ENCODE peak calls at places on chromosomes 5 and 9, in seven cellular contexts. R is HCT116, X is OCI-LY7, F is MM.1S, Z is neuronal stem cell, A is IMR-90, Y is neural progenitor cell. H is an unnamed sample.

GRCh38 chr9:121745396-121745695 is 93.9 kb downstream of the DAB2IP start:
- DNase-seq in R (no peak), F (no peak), Z (no peak), Y (no peak), A (no peak), X (no peak), H (no peak)

GRCh38 chr9:27297050-27297449 is at the start of gene EQTN:
- DNase-seq in Z (no peak), R (no peak), F (no peak), A (no peak), X (no peak), Y (no peak), H (no peak)

GRCh38 chr9:120936011-120936763 is 9.6 kb upstream of the TRAF1 start:
- DNase-seq in F (peak; percentile 88), R (peak; percentile 83), X (peak; percentile 92), Y (peak; percentile 90), A (peak; percentile 95), Z (peak; percentile 71), H (peak; percentile 98)

GRCh38 chr5:180331647-180331950 is 21.5 kb downstream of the GFPT2 start:
- DNase-seq in Z (peak; percentile 35), R (no peak), X (no peak), F (no peak), A (no peak), Y (peak; percentile 85), H (no peak)

GRCh38 chr9:971901-972511 is 4.4 kb upstream of the DMRT3 start:
- DNase-seq in Z (peak; percentile 76), A (no peak), X (no peak), R (no peak), Y (peak; percentile 92), F (no peak), H (no peak)

GRCh38 chr5:164073013-164073535 is 567.7 kb downstream of the MAT2B start:
- DNase-seq in Y (no peak), X (no peak), R (no peak), F (no peak), Z (no peak), A (peak; percentile 43), H (no peak)

GRCh38 chr5:82512025-82512424 is 233.9 kb upstream of the RPS23 start:
- DNase-seq in F (peak; percentile 64), X (no peak), A (no peak), R (no peak), Z (no peak), Y (no peak), H (no peak)

GRCh38 chr5:107092695-107093094 is 578.0 kb downstream of the EFNA5 start:
- DNase-seq in F (no peak), Y (no peak), R (no peak), Z (no peak), X (no peak), A (no peak), H (no peak)

GRCh38 chr5:146877178-146877681 is 1.3 kb downstream of the PPP2R2B start:
- DNase-seq in Y (no peak), R (no peak), X (no peak), A (no peak), F (peak; percentile 50), Z (no peak), H (no peak)

GRCh38 chr9:76701441-76702031 is 62.7 kb upstream of the PCA3 start:
- DNase-seq in X (no peak), Z (peak; percentile 37), F (no peak), Y (peak; percentile 78), R (no peak), A (no peak), H (no peak)

GRCh38 chr5:149414405-149415244 is 35.5 kb upstream of the IL17B start:
- DNase-seq in Y (no peak), F (no peak), R (no peak), A (peak; percentile 79), Z (no peak), X (no peak), H (no peak)

GRCh38 chr5:59354811-59355210 is 538.7 kb downstream of the PDE4D start:
- DNase-seq in X (no peak), R (no peak), A (no peak), Y (no peak), F (no peak), Z (no peak), H (no peak)
- H3K4me3 ChIP-seq in X (no peak overlapping the region), R (no peak overlapping the region), A (no peak overlapping the region), Y (no peak overlapping the region), F (no peak overlapping the region), Z (no peak overlapping the region), H (no peak overlapping the region)

DNA sequence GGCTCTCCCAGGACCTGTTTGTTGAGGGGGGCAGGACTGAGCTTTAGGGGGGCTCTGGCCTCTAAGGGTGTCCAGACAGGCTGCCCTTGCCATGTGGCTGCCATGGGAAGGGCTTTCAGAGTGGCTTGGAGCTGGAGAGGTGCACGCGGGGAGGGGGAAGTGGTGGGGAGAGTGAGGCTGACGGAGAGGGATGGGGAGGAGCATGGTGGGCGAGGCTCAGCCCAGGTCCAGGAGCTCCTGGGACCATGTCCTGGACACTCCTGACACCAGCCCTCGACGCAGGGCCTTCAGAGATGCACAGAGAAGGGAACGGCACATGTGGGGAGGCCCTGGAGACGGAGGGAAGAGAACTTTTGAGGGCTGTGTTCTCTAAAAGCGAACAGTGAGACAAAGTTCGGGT is 2.4 kb downstream of the SPAAR start:
- DNase-seq in R (no peak), Y (no peak), F (no peak), Z (no peak), X (no peak), A (no peak), H (no peak)
- H2AFZ ChIP-seq in R (peak overlapping the region; percentile 83), Y (no peak overlapping the region), F (no peak overlapping the region), Z (no peak overlapping the region), X (no peak overlapping the region), A (peak overlapping the region; percentile 8), H (no peak overlapping the region)

DNA sequence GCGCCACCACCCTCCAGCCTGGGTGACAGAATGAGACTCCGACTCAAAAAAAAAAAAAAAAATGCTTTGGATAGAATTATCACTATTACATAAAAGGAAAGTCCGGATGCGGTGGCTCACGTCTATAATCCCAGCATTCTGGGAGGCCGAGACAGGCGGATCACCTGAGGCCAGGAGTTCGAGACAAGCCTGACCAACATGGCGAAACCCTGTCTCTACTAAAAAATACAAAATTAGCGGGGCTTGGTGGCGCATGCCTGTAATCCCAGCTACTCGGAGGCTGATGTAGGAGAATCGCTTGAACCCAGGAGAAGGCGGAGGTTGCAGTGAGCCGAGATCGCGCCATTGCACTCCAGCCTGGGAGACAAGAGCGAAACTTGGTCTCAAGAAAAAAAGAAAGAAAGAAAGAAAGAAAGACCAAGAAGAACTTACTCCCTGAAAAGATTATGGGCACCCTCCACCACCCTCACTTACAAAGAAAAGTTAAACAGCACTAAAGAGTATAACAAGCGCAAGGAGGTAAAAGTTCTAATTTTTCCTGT is 17.8 kb downstream of the CDKN2A start:
- DNase-seq in R (no peak), Z (no peak), A (no peak), F (no peak), Y (no peak), X (no peak), H (no peak)
- H3K4me3 ChIP-seq in R (no peak overlapping the region), Z (no peak overlapping the region), A (no peak overlapping the region), F (no peak overlapping the region), Y (no peak overlapping the region), X (no peak overlapping the region), H (no peak overlapping the region)

DNA sequence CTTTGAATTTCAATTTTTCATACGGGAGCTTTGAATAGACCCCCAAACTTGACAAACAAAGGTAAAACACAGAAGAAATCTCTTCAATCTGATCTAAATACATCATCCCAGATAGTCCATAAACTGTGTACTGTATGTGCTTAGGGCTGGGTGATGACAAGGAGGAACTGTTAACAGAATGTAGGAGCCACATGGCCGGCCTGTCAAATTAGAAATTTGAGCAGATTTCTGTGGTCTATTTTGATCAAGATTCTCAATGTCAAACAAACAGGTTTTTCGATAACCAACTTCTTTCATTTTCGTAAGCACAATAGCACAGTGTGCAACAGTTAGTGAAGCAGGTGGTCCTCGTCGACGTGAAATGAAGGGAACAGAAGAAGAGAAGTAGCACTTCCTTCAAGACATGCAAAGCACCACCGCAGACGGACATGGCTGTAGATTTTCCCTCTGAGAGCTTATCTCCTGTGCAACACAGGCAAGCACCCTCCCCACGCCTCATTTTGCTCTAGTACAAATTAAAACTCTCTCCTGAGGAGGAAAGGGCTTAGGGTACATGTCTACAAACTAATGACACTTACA is 252.1 kb downstream of the CRB2 start:
- DNase-seq in X (peak; percentile 91), R (no peak), Y (no peak), Z (no peak), A (no peak), F (peak; percentile 86), H (peak; percentile 69)
- H2AFZ ChIP-seq in X (peak overlapping the region; percentile 65), R (no peak overlapping the region), Y (no peak overlapping the region), Z (no peak overlapping the region), A (no peak overlapping the region), F (no peak overlapping the region), H (no peak overlapping the region)

DNA sequence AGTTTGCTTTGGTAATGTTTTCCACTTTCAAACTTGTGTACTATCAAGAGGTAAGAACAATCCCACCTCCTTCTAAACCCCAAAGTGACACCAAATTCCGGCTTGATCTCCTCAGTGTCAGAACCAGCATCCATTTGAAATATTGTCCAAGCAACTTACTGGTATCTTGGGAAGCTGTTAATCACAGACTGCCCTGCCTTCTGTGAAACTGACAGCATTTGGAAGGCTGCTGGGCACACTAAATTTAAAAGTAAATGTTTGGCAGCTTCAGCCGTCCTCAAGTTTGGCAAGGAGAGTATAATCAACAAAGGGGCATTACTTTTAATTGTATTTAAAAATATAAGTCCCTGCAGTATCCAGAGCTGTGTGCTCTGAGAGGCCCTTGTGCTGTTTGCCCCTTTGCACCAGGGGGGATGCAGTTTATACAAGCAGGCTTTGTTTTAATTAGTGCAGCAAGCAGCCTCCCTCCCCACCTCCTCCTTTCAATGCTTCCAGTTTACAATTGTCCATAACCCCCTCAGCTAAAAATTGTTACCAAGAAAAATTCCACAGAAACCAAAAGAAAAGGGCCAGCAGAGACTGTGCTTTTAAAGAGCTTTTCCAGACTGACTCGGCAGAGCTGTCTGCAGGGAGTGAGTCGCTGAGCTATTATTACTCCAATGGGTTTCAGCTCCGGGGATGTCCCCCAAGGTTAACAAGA is 328.4 kb upstream of the MPDZ start:
- DNase-seq in Z (peak; percentile 6), R (no peak), A (no peak), F (no peak), X (no peak), Y (peak; percentile 36), H (no peak)
- H3K4me3 ChIP-seq in Z (no peak overlapping the region), R (no peak overlapping the region), A (no peak overlapping the region), F (no peak overlapping the region), X (no peak overlapping the region), Y (peak overlapping the region; percentile 42), H (no peak overlapping the region)

GRCh38 chr5:85868070-85868469 is 749.7 kb upstream of the COX7C start:
- DNase-seq in Z (no peak), F (no peak), A (no peak), Y (no peak), R (no peak), X (no peak), H (no peak)
- H2AFZ ChIP-seq in Z (no peak overlapping the region), F (no peak overlapping the region), A (no peak overlapping the region), Y (no peak overlapping the region), R (no peak overlapping the region), X (no peak overlapping the region), H (no peak overlapping the region)

H was measured in Karpas-422.